ENCODE peak calls at places on chromosomes 2 and 18, in seven cellular contexts. R is NCI-H2171 treated with DMSO at 0.1 percent for 48 hours, D is Peyer's patch, Z is AG09309, C is NCI-H774, S is amygdala, X is D721Med. T is an unnamed sample.

GRCh38 chr18:36532394-36532793 is 234.9 kb downstream of the FHOD3 start:
- DNase-seq in R (no peak), D (no peak), Z (peak), C (no peak), S (no peak), X (no peak), T (no peak)

GRCh38 chr2:211823886-211824479 is 714.6 kb downstream of the ERBB4 start:
- DNase-seq in R (no peak), D (no peak), Z (no peak), C (no peak), S (no peak), X (no peak), T (no peak)

GRCh38 chr2:85259101-85259590 is 68.6 kb downstream of the TGOLN2 start:
- DNase-seq in R (no peak), D (no peak), Z (peak), C (no peak), S (no peak), X (no peak), T (no peak)

GRCh38 chr2:168216351-168217005 is 30.9 kb downstream of the STK39 start:
- DNase-seq in R (no peak), D (peak), Z (no peak), C (no peak), S (no peak), X (no peak), T (no peak)

GRCh38 chr2:232437130-232437620 is 18.8 kb upstream of the ALPI start:
- DNase-seq in R (no peak), D (peak), Z (no peak), C (no peak), S (no peak), X (no peak), T (no peak)

GRCh38 chr2:181770145-181770544 is 89.8 kb upstream of the NEUROD1 start:
- DNase-seq in R (no peak), D (no peak), Z (no peak), C (no peak), S (no peak), X (no peak), T (no peak)

GRCh38 chr2:27606611-27607010 is 22.2 kb downstream of the CCDC121 start:
- DNase-seq in R (no peak), D (no peak), Z (no peak), C (no peak), S (no peak), X (no peak), T (no peak)

GRCh38 chr2:11417946-11418585 is 47.9 kb downstream of the E2F6 start:
- DNase-seq in R (peak), D (no peak), Z (no peak), C (no peak), S (no peak), X (no peak), T (no peak)

GRCh38 chr2:127648321-127648720 is 2.4 kb downstream of the GPR17 start:
- DNase-seq in R (no peak), D (no peak), Z (no peak), C (no peak), S (no peak), X (no peak), T (no peak)

GRCh38 chr2:27138111-27138510 is 1.1 kb downstream of the PRR30 start:
- DNase-seq in R (no peak), D (no peak), Z (no peak), C (no peak), S (no peak), X (no peak), T (no peak)

GRCh38 chr2:38215993-38216392 is 140.0 kb upstream of the CYP1B1 start:
- DNase-seq in R (peak), D (no peak), Z (no peak), C (no peak), S (no peak), X (no peak), T (no peak)

GRCh38 chr2:66582364-66582974 is 147.5 kb downstream of the MEIS1 start:
- DNase-seq in R (no peak), D (no peak), Z (no peak), C (no peak), S (no peak), X (no peak), T (no peak)

GRCh38 chr2:215773728-215774127 is 239.6 kb downstream of the MREG start:
- DNase-seq in R (no peak), D (no peak), Z (peak), C (no peak), S (no peak), X (no peak), T (no peak)

GRCh38 chr2:65033178-65033577 is 23.0 kb upstream of the CEP68 start:
- DNase-seq in R (peak), D (no peak), Z (no peak), C (no peak), S (no peak), X (no peak), T (peak)

GRCh38 chr2:206805922-206806607 is 40.7 kb downstream of the FASTKD2 start:
- DNase-seq in R (peak), D (no peak), Z (peak), C (no peak), S (no peak), X (no peak), T (no peak)

GRCh38 chr2:66428986-66429612 is 5.8 kb upstream of the MEIS1 start:
- DNase-seq in R (peak), D (no peak), Z (no peak), C (peak), S (no peak), X (no peak), T (no peak)

GRCh38 chr18:77207540-77207939 is 42.1 kb upstream of the GALR1 start:
- DNase-seq in R (peak), D (no peak), Z (peak), C (no peak), S (peak), X (no peak), T (peak)

GRCh38 chr2:224417361-224417729 is 15.4 kb upstream of the FAM124B start:
- DNase-seq in R (no peak), D (no peak), Z (no peak), C (no peak), S (no peak), X (no peak), T (no peak)

GRCh38 chr18:54210463-54210862 is 14.0 kb downstream of the MBD2 start:
- DNase-seq in R (peak), D (no peak), Z (no peak), C (no peak), S (no peak), X (no peak), T (no peak)